ENCODE peak calls at places on chromosomes 7 and 10, in five cellular contexts. One of them, this sample, is unnamed.

GRCh38 chr10:124416733-124417132 is 2.0 kb downstream of the OAT start:
- DNase-seq in A549: peak; percentile 31
- DNase-seq in IMR-90: peak; percentile 20
- DNase-seq in HCT116: no peak
- DNase-seq in ovary: no peak
- DNase-seq in this sample: no peak

GRCh38 chr7:12709731-12710502 is 22.5 kb downstream of the ARL4A start:
- DNase-seq in IMR-90: peak; percentile 47
- DNase-seq in A549: no peak
- DNase-seq in ovary: no peak
- DNase-seq in HCT116: no peak
- DNase-seq in this sample: peak; percentile 26

GRCh38 chr10:11170993-11171416 is 153.3 kb downstream of the CELF2 start:
- DNase-seq in HCT116: no peak
- DNase-seq in ovary: no peak
- DNase-seq in IMR-90: no peak
- DNase-seq in A549: no peak
- DNase-seq in this sample: no peak

GRCh38 chr7:42745357-42746022 is 166.4 kb downstream of the C7orf25 start:
- DNase-seq in HCT116: peak; percentile 16
- DNase-seq in IMR-90: peak; percentile 4
- DNase-seq in A549: peak; percentile 55
- DNase-seq in ovary: no peak
- DNase-seq in this sample: no peak

GRCh38 chr10:61882621-61883375 is 18.7 kb upstream of the ARID5B start:
- DNase-seq in A549: no peak
- DNase-seq in ovary: no peak
- DNase-seq in IMR-90: peak; percentile 58
- DNase-seq in HCT116: no peak
- DNase-seq in this sample: peak; percentile 34

GRCh38 chr10:2436933-2437332 is 630.4 kb upstream of the PFKP start:
- DNase-seq in A549: no peak
- DNase-seq in ovary: no peak
- DNase-seq in HCT116: no peak
- DNase-seq in IMR-90: no peak
- DNase-seq in this sample: no peak

GRCh38 chr10:16995867-16996529 is 133.6 kb downstream of the CUBN start:
- DNase-seq in A549: no peak
- DNase-seq in ovary: no peak
- DNase-seq in HCT116: no peak
- DNase-seq in IMR-90: peak; percentile 68
- DNase-seq in this sample: no peak

GRCh38 chr7:134854816-134855215 is 75.4 kb downstream of the CALD1 start:
- DNase-seq in HCT116: no peak
- DNase-seq in A549: no peak
- DNase-seq in IMR-90: peak; percentile 56
- DNase-seq in ovary: no peak
- DNase-seq in this sample: no peak

GRCh38 chr7:34928052-34928451 is 109.2 kb downstream of the DPY19L1 start:
- DNase-seq in A549: peak; percentile 57
- DNase-seq in IMR-90: no peak
- DNase-seq in ovary: no peak
- DNase-seq in HCT116: peak; percentile 31
- DNase-seq in this sample: no peak

GRCh38 chr10:90051474-90051873 is 350.1 kb downstream of the KIF20B start:
- DNase-seq in A549: no peak
- DNase-seq in HCT116: no peak
- DNase-seq in IMR-90: no peak
- DNase-seq in ovary: no peak
- DNase-seq in this sample: peak; percentile 66

GRCh38 chr10:101840741-101841453 is 2.7 kb downstream of the KCNIP2 start:
- DNase-seq in HCT116: peak; percentile 72
- DNase-seq in A549: peak; percentile 83
- DNase-seq in ovary: peak; percentile 82
- DNase-seq in IMR-90: peak; percentile 80
- DNase-seq in this sample: peak; percentile 79

GRCh38 chr7:45987521-45988290 is 66.6 kb upstream of the IGFBP3 start:
- DNase-seq in IMR-90: no peak
- DNase-seq in A549: no peak
- DNase-seq in HCT116: no peak
- DNase-seq in ovary: no peak
- DNase-seq in this sample: no peak

GRCh38 chr10:107067843-107068242 is 96.7 kb downstream of the SORCS1 start:
- DNase-seq in IMR-90: no peak
- DNase-seq in ovary: no peak
- DNase-seq in A549: no peak
- DNase-seq in HCT116: no peak
- DNase-seq in this sample: no peak

GRCh38 chr7:50812847-50813475 is 30.3 kb upstream of the GRB10 start:
- DNase-seq in A549: peak; percentile 88
- DNase-seq in IMR-90: peak; percentile 70
- DNase-seq in ovary: peak; percentile 31
- DNase-seq in HCT116: peak; percentile 49
- DNase-seq in this sample: peak; percentile 77

GRCh38 chr10:98919899-98920298 is 315.8 kb downstream of the HPSE2 start:
- DNase-seq in IMR-90: peak; percentile 68
- DNase-seq in ovary: no peak
- DNase-seq in A549: no peak
- DNase-seq in HCT116: no peak
- DNase-seq in this sample: no peak

GRCh38 chr7:131507592-131508331 is 48.7 kb downstream of the PODXL start:
- DNase-seq in HCT116: peak; percentile 44
- DNase-seq in ovary: peak; percentile 88
- DNase-seq in IMR-90: peak; percentile 60
- DNase-seq in A549: peak; percentile 66
- DNase-seq in this sample: peak; percentile 59

GRCh38 chr7:43629857-43630256 is 46.9 kb downstream of the STK17A start:
- DNase-seq in ovary: no peak
- DNase-seq in IMR-90: no peak
- DNase-seq in A549: no peak
- DNase-seq in HCT116: no peak
- DNase-seq in this sample: no peak

GRCh38 chr7:130148561-130148960 is 56.6 kb downstream of the TMEM209 start:
- DNase-seq in ovary: no peak
- DNase-seq in IMR-90: peak; percentile 46
- DNase-seq in HCT116: no peak
- DNase-seq in A549: no peak
- DNase-seq in this sample: no peak

GRCh38 chr10:28400678-28401077 is 97.8 kb upstream of the MPP7 start:
- DNase-seq in HCT116: no peak
- DNase-seq in A549: no peak
- DNase-seq in ovary: no peak
- DNase-seq in IMR-90: no peak
- DNase-seq in this sample: no peak

GRCh38 chr7:110590415-110590814 is 500.5 kb upstream of the LRRN3 start:
- DNase-seq in ovary: no peak
- DNase-seq in HCT116: no peak
- DNase-seq in A549: no peak
- DNase-seq in IMR-90: no peak
- DNase-seq in this sample: no peak

GRCh38 chr7:148787571-148788295 is 89.0 kb downstream of the CUL1 start:
- DNase-seq in IMR-90: no peak
- DNase-seq in ovary: no peak
- DNase-seq in HCT116: no peak
- DNase-seq in A549: no peak
- DNase-seq in this sample: no peak

GRCh38 chr10:1196656-1197055 is 140.5 kb downstream of the WDR37 start:
- DNase-seq in A549: no peak
- DNase-seq in ovary: no peak
- DNase-seq in IMR-90: no peak
- DNase-seq in HCT116: no peak
- DNase-seq in this sample: no peak

GRCh38 chr7:10912077-10912476 is 61.6 kb upstream of the PHF14 start:
- DNase-seq in HCT116: no peak
- DNase-seq in IMR-90: no peak
- DNase-seq in ovary: no peak
- DNase-seq in A549: no peak
- DNase-seq in this sample: no peak

GRCh38 chr7:921581-922333 is 32.7 kb downstream of the ADAP1 start:
- DNase-seq in IMR-90: no peak
- DNase-seq in HCT116: no peak
- DNase-seq in ovary: no peak
- DNase-seq in A549: no peak
- DNase-seq in this sample: no peak

GRCh38 chr7:49630513-49630912 is 142.9 kb upstream of the VWC2 start:
- DNase-seq in A549: no peak
- DNase-seq in IMR-90: no peak
- DNase-seq in ovary: no peak
- DNase-seq in HCT116: no peak
- DNase-seq in this sample: no peak

DNA sequence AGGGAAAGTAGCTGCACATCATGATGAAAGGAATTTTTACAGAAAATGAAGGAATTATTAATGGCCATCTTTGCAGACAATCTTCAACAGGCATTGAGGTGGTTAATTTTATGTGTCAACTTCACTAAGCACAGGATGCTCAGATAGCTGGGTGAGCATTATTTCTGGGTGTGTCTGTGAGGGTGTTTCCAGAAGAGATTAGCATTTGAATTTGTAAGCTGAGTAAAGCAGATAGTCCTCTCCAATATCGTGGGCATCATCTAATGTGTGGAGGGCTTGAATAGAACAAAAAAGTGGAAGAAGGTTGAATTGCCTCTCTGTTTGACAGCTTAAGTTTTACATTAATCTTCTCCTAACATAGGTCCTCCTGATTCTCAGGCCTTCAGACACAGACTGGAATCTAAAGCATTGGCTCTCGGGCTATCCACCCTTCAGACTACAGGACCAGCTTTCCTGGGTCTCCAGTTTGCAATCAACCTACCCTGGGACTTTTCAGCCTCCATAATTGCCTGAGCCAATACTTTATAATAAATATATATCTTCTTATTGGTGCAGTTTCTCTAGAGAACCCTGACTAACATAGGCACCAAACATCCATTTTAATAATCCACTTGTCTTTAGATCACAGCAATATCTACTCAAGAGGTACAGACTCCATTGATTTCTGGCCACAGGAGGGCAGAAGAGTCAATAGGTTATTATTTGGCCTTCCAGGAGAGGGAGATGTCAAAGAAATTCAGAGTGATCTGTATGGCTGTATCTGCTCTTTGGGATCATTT is 10.5 kb upstream of the CRPPA start:
- DNase-seq in ovary: no peak
- DNase-seq in IMR-90: no peak
- DNase-seq in A549: peak; percentile 65
- DNase-seq in HCT116: peak; percentile 54
- DNase-seq in this sample: peak; percentile 50
- TF ChIP-seq CTCF in ovary: no peak
- TF ChIP-seq CTCF in IMR-90: peak; percentile 36
- TF ChIP-seq CTCF in A549: peak; percentile 72
- TF ChIP-seq CTCF in HCT116: peak; percentile 86
- TF ChIP-seq CTCF in this sample: peak; percentile 20

GRCh38 chr10:119931873-119932272 is 39.3 kb downstream of the SEC23IP start:
- DNase-seq in A549: no peak
- DNase-seq in HCT116: no peak
- DNase-seq in IMR-90: no peak
- DNase-seq in ovary: no peak
- DNase-seq in this sample: no peak
- H3K27ac ChIP-seq in A549: no peak overlapping the region
- H3K27ac ChIP-seq in HCT116: no peak overlapping the region
- H3K27ac ChIP-seq in IMR-90: no peak overlapping the region
- H3K27ac ChIP-seq in ovary: no peak overlapping the region
- H3K27ac ChIP-seq in this sample: no peak overlapping the region

GRCh38 chr10:75403144-75404022 is 1.8 kb upstream of the ZNF503 start:
- DNase-seq in ovary: peak; percentile 76
- DNase-seq in HCT116: no peak
- DNase-seq in A549: peak; percentile 42
- DNase-seq in IMR-90: no peak
- DNase-seq in this sample: no peak

GRCh38 chr10:75400769-75401568 is 595 bp downstream of the ZNF503 start:
- DNase-seq in ovary: peak; percentile 77
- DNase-seq in IMR-90: peak; percentile 56
- DNase-seq in HCT116: no peak
- DNase-seq in A549: peak; percentile 64
- DNase-seq in this sample: peak; percentile 58

GRCh38 chr10:75402486-75403143 is 1.1 kb upstream of the ZNF503 start:
- DNase-seq in A549: peak; percentile 80
- DNase-seq in ovary: peak; percentile 70
- DNase-seq in IMR-90: no peak
- DNase-seq in HCT116: no peak
- DNase-seq in this sample: no peak

GRCh38 chr10:75400163-75400768 is 1.3 kb downstream of the ZNF503 start:
- DNase-seq in ovary: peak; percentile 75
- DNase-seq in HCT116: no peak
- DNase-seq in A549: no peak
- DNase-seq in IMR-90: no peak
- DNase-seq in this sample: no peak

DNA sequence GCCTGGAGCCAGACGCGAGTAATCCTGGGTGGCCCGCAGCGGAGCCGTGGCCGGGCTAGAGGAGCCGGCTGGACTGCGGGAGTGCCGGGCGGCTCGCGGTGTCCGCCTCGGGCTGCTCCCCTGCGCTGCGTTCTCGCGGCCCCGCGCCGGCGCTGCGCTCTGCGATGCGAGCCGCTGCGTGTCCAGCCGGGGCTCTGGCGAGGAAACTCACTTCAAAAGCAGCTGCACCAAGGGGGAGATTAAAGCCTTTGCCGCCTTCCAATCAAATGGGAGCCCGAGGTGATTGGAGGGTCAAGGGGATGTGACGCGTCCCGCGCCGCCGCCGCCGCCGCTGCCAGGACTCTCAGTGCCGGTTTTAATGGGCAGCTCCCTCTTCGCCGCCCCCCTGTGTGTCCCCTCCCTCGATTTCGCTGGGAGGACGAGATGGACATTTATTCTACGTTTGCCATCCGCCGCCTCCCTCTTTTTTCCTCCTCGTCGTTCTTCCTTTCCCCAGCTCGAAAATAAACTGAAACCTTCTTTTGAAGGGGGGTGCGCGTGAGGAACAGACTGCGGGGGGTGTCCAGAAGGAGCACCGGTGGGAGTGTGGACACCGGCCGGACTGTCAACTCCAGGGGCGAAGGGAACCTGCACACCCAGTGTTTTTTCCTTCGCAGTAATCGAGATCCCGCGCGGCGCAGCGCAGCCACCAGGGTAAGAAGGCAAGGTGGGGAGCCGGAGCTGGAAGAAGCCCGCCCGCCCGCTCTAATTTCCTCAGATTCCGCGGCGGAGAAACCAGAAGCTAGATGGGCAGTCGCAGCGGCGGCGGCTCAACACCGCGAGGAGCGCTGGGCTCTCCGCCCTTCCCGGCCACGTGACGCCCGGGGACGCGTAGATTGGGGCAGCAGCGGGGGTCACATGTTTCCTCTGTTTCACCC is at the start of gene ZNF503:
- DNase-seq in ovary: peak; percentile 97
- DNase-seq in IMR-90: peak; percentile 97
- DNase-seq in HCT116: peak; percentile 94
- DNase-seq in A549: peak; percentile 97
- DNase-seq in this sample: peak; percentile 97
- TF ChIP-seq CTCF in ovary: peak; percentile 27
- TF ChIP-seq CTCF in IMR-90: peak; percentile 6
- TF ChIP-seq CTCF in HCT116: no peak
- TF ChIP-seq CTCF in A549: no peak
- TF ChIP-seq CTCF in this sample: no peak

DNA sequence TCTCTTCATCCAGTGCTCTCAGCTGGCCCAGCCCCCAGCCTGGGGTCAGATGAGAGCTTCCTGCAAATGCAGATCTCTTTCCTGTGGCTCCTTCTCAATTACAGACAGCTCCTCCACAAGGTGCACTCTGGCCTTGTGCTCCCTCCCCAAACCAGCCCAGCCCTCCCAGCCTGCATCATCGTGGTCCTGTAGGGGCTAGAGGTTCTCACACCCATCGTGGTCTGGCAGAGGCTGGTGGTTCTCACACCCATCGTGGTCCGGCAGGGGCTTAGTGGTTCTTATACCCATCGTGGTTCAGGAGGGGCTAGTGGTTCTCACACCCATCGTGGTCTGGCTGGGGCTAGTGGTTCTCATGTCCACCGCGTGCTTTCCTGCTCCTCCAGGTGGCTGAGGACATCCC is 140.2 kb downstream of the EGFR start:
- DNase-seq in A549: no peak
- DNase-seq in HCT116: no peak
- DNase-seq in ovary: no peak
- DNase-seq in IMR-90: no peak
- DNase-seq in this sample: no peak
- H3K27ac ChIP-seq in A549: no peak overlapping the region
- H3K27ac ChIP-seq in HCT116: no peak overlapping the region
- H3K27ac ChIP-seq in ovary: no peak overlapping the region
- H3K27ac ChIP-seq in IMR-90: peak overlapping the region; percentile 13
- H3K27ac ChIP-seq in this sample: peak overlapping the region; percentile 31

This sample was measured in RWPE1.